ENCODE peak calls at places on chromosomes 13 and 19, in eight cellular contexts. One of them, this sample, is unnamed.

GRCh38 chr13:79710376-79710775 is 229.4 kb downstream of the NDFIP2 start:
- DNase-seq in fibroblast of lung: peak
- DNase-seq in GM18507: no peak
- DNase-seq in cardiac muscle cell: peak
- DNase-seq in activated CD4-positive, alpha-beta T cell treated with anti-CD3 and anti-CD28 coated beads for 1 hour: no peak
- DNase-seq in A172: no peak
- DNase-seq in ELF-1: no peak
- DNase-seq in GM03348: peak
- DNase-seq in this sample: no peak

GRCh38 chr19:38661996-38662395 is 14.5 kb downstream of the ACTN4 start:
- DNase-seq in fibroblast of lung: no peak
- DNase-seq in cardiac muscle cell: no peak
- DNase-seq in GM03348: no peak
- DNase-seq in GM18507: no peak
- DNase-seq in ELF-1: peak
- DNase-seq in A172: no peak
- DNase-seq in activated CD4-positive, alpha-beta T cell treated with anti-CD3 and anti-CD28 coated beads for 1 hour: no peak
- DNase-seq in this sample: no peak

GRCh38 chr19:17103177-17103576 is 27.6 kb downstream of the MYO9B start:
- DNase-seq in fibroblast of lung: no peak
- DNase-seq in ELF-1: peak
- DNase-seq in activated CD4-positive, alpha-beta T cell treated with anti-CD3 and anti-CD28 coated beads for 1 hour: no peak
- DNase-seq in A172: peak
- DNase-seq in GM18507: no peak
- DNase-seq in cardiac muscle cell: peak
- DNase-seq in GM03348: peak
- DNase-seq in this sample: no peak

GRCh38 chr19:20259615-20260014 is 92.6 kb downstream of the ZNF486 start:
- DNase-seq in GM18507: no peak
- DNase-seq in cardiac muscle cell: no peak
- DNase-seq in ELF-1: peak
- DNase-seq in A172: no peak
- DNase-seq in activated CD4-positive, alpha-beta T cell treated with anti-CD3 and anti-CD28 coated beads for 1 hour: no peak
- DNase-seq in fibroblast of lung: no peak
- DNase-seq in GM03348: no peak
- DNase-seq in this sample: no peak

GRCh38 chr13:27489456-27489855 is 39.1 kb upstream of the MTIF3 start:
- DNase-seq in ELF-1: no peak
- DNase-seq in GM03348: no peak
- DNase-seq in cardiac muscle cell: no peak
- DNase-seq in fibroblast of lung: no peak
- DNase-seq in activated CD4-positive, alpha-beta T cell treated with anti-CD3 and anti-CD28 coated beads for 1 hour: no peak
- DNase-seq in A172: no peak
- DNase-seq in GM18507: no peak
- DNase-seq in this sample: no peak

GRCh38 chr13:97274782-97275252 is 52.7 kb downstream of the MBNL2 start:
- DNase-seq in fibroblast of lung: peak
- DNase-seq in ELF-1: no peak
- DNase-seq in activated CD4-positive, alpha-beta T cell treated with anti-CD3 and anti-CD28 coated beads for 1 hour: no peak
- DNase-seq in GM18507: no peak
- DNase-seq in GM03348: peak
- DNase-seq in cardiac muscle cell: peak
- DNase-seq in A172: peak
- DNase-seq in this sample: no peak

GRCh38 chr13:26914624-26915023 is 154.0 kb upstream of the GPR12 start:
- DNase-seq in GM18507: no peak
- DNase-seq in GM03348: no peak
- DNase-seq in fibroblast of lung: peak
- DNase-seq in A172: peak
- DNase-seq in activated CD4-positive, alpha-beta T cell treated with anti-CD3 and anti-CD28 coated beads for 1 hour: no peak
- DNase-seq in cardiac muscle cell: peak
- DNase-seq in ELF-1: no peak
- DNase-seq in this sample: peak

GRCh38 chr19:3670258-3670795 is 29.9 kb downstream of the PIP5K1C start:
- DNase-seq in GM18507: no peak
- DNase-seq in A172: peak
- DNase-seq in fibroblast of lung: peak
- DNase-seq in activated CD4-positive, alpha-beta T cell treated with anti-CD3 and anti-CD28 coated beads for 1 hour: no peak
- DNase-seq in cardiac muscle cell: peak
- DNase-seq in GM03348: peak
- DNase-seq in ELF-1: peak
- DNase-seq in this sample: no peak

GRCh38 chr19:5547881-5548280 is 19.9 kb downstream of the TINCR start:
- DNase-seq in GM18507: no peak
- DNase-seq in cardiac muscle cell: peak
- DNase-seq in GM03348: peak
- DNase-seq in activated CD4-positive, alpha-beta T cell treated with anti-CD3 and anti-CD28 coated beads for 1 hour: no peak
- DNase-seq in A172: peak
- DNase-seq in ELF-1: peak
- DNase-seq in fibroblast of lung: no peak
- DNase-seq in this sample: peak

GRCh38 chr19:35859414-35859813 is 2.7 kb downstream of the KIRREL2 start:
- DNase-seq in GM18507: no peak
- DNase-seq in fibroblast of lung: no peak
- DNase-seq in ELF-1: no peak
- DNase-seq in A172: no peak
- DNase-seq in activated CD4-positive, alpha-beta T cell treated with anti-CD3 and anti-CD28 coated beads for 1 hour: no peak
- DNase-seq in cardiac muscle cell: no peak
- DNase-seq in GM03348: no peak
- DNase-seq in this sample: no peak

GRCh38 chr13:97329331-97329730 is 104.6 kb upstream of the RAP2A start:
- DNase-seq in GM18507: no peak
- DNase-seq in GM03348: no peak
- DNase-seq in A172: peak
- DNase-seq in activated CD4-positive, alpha-beta T cell treated with anti-CD3 and anti-CD28 coated beads for 1 hour: no peak
- DNase-seq in ELF-1: no peak
- DNase-seq in cardiac muscle cell: peak
- DNase-seq in fibroblast of lung: peak
- DNase-seq in this sample: no peak

GRCh38 chr13:66927562-66927961 is 302.6 kb downstream of the PCDH9 start:
- DNase-seq in activated CD4-positive, alpha-beta T cell treated with anti-CD3 and anti-CD28 coated beads for 1 hour: no peak
- DNase-seq in GM03348: no peak
- DNase-seq in fibroblast of lung: no peak
- DNase-seq in A172: no peak
- DNase-seq in cardiac muscle cell: no peak
- DNase-seq in GM18507: no peak
- DNase-seq in ELF-1: no peak
- DNase-seq in this sample: no peak

GRCh38 chr19:29259153-29259552 is 46.2 kb upstream of the UQCRFS1 start:
- DNase-seq in GM03348: no peak
- DNase-seq in cardiac muscle cell: no peak
- DNase-seq in fibroblast of lung: no peak
- DNase-seq in GM18507: no peak
- DNase-seq in ELF-1: peak
- DNase-seq in activated CD4-positive, alpha-beta T cell treated with anti-CD3 and anti-CD28 coated beads for 1 hour: no peak
- DNase-seq in A172: no peak
- DNase-seq in this sample: no peak

GRCh38 chr13:112766336-112766735 is 76.5 kb downstream of the ATP11A start:
- DNase-seq in ELF-1: no peak
- DNase-seq in GM03348: no peak
- DNase-seq in fibroblast of lung: no peak
- DNase-seq in activated CD4-positive, alpha-beta T cell treated with anti-CD3 and anti-CD28 coated beads for 1 hour: no peak
- DNase-seq in A172: no peak
- DNase-seq in cardiac muscle cell: no peak
- DNase-seq in GM18507: no peak
- DNase-seq in this sample: no peak

GRCh38 chr13:59951011-59951410 is 212.7 kb downstream of the DIAPH3 start:
- DNase-seq in GM18507: no peak
- DNase-seq in ELF-1: no peak
- DNase-seq in A172: no peak
- DNase-seq in cardiac muscle cell: no peak
- DNase-seq in activated CD4-positive, alpha-beta T cell treated with anti-CD3 and anti-CD28 coated beads for 1 hour: no peak
- DNase-seq in GM03348: no peak
- DNase-seq in fibroblast of lung: no peak
- DNase-seq in this sample: no peak

GRCh38 chr13:73189365-73189764 is 130.6 kb downstream of the KLF5 start:
- DNase-seq in fibroblast of lung: no peak
- DNase-seq in A172: no peak
- DNase-seq in ELF-1: no peak
- DNase-seq in cardiac muscle cell: no peak
- DNase-seq in activated CD4-positive, alpha-beta T cell treated with anti-CD3 and anti-CD28 coated beads for 1 hour: no peak
- DNase-seq in GM03348: no peak
- DNase-seq in GM18507: no peak
- DNase-seq in this sample: no peak

GRCh38 chr19:32022946-32023832 is 322.2 kb upstream of the ZNF507 start:
- DNase-seq in ELF-1: no peak
- DNase-seq in A172: no peak
- DNase-seq in fibroblast of lung: no peak
- DNase-seq in cardiac muscle cell: no peak
- DNase-seq in GM03348: no peak
- DNase-seq in activated CD4-positive, alpha-beta T cell treated with anti-CD3 and anti-CD28 coated beads for 1 hour: no peak
- DNase-seq in GM18507: no peak
- DNase-seq in this sample: no peak

GRCh38 chr13:114081761-114082681 is 50.4 kb downstream of the RASA3 start:
- DNase-seq in ELF-1: peak
- DNase-seq in fibroblast of lung: no peak
- DNase-seq in A172: no peak
- DNase-seq in cardiac muscle cell: no peak
- DNase-seq in GM18507: no peak
- DNase-seq in GM03348: no peak
- DNase-seq in activated CD4-positive, alpha-beta T cell treated with anti-CD3 and anti-CD28 coated beads for 1 hour: no peak
- DNase-seq in this sample: no peak

GRCh38 chr13:106990594-106990993 is 422.7 kb upstream of the ARGLU1 start:
- DNase-seq in fibroblast of lung: peak
- DNase-seq in ELF-1: no peak
- DNase-seq in GM18507: no peak
- DNase-seq in GM03348: no peak
- DNase-seq in activated CD4-positive, alpha-beta T cell treated with anti-CD3 and anti-CD28 coated beads for 1 hour: no peak
- DNase-seq in A172: no peak
- DNase-seq in cardiac muscle cell: no peak
- DNase-seq in this sample: no peak

GRCh38 chr13:74452881-74453280 is 318.7 kb upstream of the KLF12 start:
- DNase-seq in ELF-1: no peak
- DNase-seq in fibroblast of lung: no peak
- DNase-seq in A172: no peak
- DNase-seq in GM18507: no peak
- DNase-seq in cardiac muscle cell: no peak
- DNase-seq in GM03348: no peak
- DNase-seq in activated CD4-positive, alpha-beta T cell treated with anti-CD3 and anti-CD28 coated beads for 1 hour: no peak
- DNase-seq in this sample: no peak

GRCh38 chr19:40503300-40503699 is 36.5 kb downstream of the SPTBN4 start:
- DNase-seq in activated CD4-positive, alpha-beta T cell treated with anti-CD3 and anti-CD28 coated beads for 1 hour: no peak
- DNase-seq in cardiac muscle cell: no peak
- DNase-seq in fibroblast of lung: no peak
- DNase-seq in A172: no peak
- DNase-seq in GM18507: no peak
- DNase-seq in ELF-1: no peak
- DNase-seq in GM03348: no peak
- DNase-seq in this sample: no peak

GRCh38 chr13:93244141-93244917 is 17.7 kb downstream of the GPC6 start:
- DNase-seq in cardiac muscle cell: peak
- DNase-seq in ELF-1: peak
- DNase-seq in activated CD4-positive, alpha-beta T cell treated with anti-CD3 and anti-CD28 coated beads for 1 hour: no peak
- DNase-seq in GM18507: no peak
- DNase-seq in fibroblast of lung: peak
- DNase-seq in GM03348: peak
- DNase-seq in A172: peak
- DNase-seq in this sample: no peak

GRCh38 chr19:36973021-36973843 is 57.1 kb downstream of the ZNF568 start:
- DNase-seq in activated CD4-positive, alpha-beta T cell treated with anti-CD3 and anti-CD28 coated beads for 1 hour: peak
- DNase-seq in GM18507: no peak
- DNase-seq in A172: no peak
- DNase-seq in GM03348: peak
- DNase-seq in cardiac muscle cell: peak
- DNase-seq in fibroblast of lung: peak
- DNase-seq in ELF-1: peak
- DNase-seq in this sample: peak

GRCh38 chr13:113855931-113856715 is 7.8 kb downstream of the GAS6 start:
- DNase-seq in GM18507: no peak
- DNase-seq in ELF-1: peak
- DNase-seq in A172: no peak
- DNase-seq in GM03348: no peak
- DNase-seq in fibroblast of lung: no peak
- DNase-seq in activated CD4-positive, alpha-beta T cell treated with anti-CD3 and anti-CD28 coated beads for 1 hour: no peak
- DNase-seq in cardiac muscle cell: no peak
- DNase-seq in this sample: no peak

GRCh38 chr13:22017226-22017625 is 346.4 kb downstream of the FGF9 start:
- DNase-seq in ELF-1: no peak
- DNase-seq in cardiac muscle cell: no peak
- DNase-seq in fibroblast of lung: no peak
- DNase-seq in activated CD4-positive, alpha-beta T cell treated with anti-CD3 and anti-CD28 coated beads for 1 hour: no peak
- DNase-seq in GM18507: no peak
- DNase-seq in A172: no peak
- DNase-seq in GM03348: no peak
- DNase-seq in this sample: no peak

GRCh38 chr19:49436381-49437017 is 4.8 kb downstream of the SLC17A7 start:
- DNase-seq in fibroblast of lung: no peak
- DNase-seq in cardiac muscle cell: no peak
- DNase-seq in activated CD4-positive, alpha-beta T cell treated with anti-CD3 and anti-CD28 coated beads for 1 hour: no peak
- DNase-seq in A172: no peak
- DNase-seq in GM18507: no peak
- DNase-seq in ELF-1: peak
- DNase-seq in GM03348: no peak
- DNase-seq in this sample: peak

GRCh38 chr19:23075031-23075733 is 41.6 kb upstream of the ZNF730 start:
- DNase-seq in A172: peak
- DNase-seq in activated CD4-positive, alpha-beta T cell treated with anti-CD3 and anti-CD28 coated beads for 1 hour: no peak
- DNase-seq in ELF-1: peak
- DNase-seq in cardiac muscle cell: peak
- DNase-seq in fibroblast of lung: peak
- DNase-seq in GM18507: no peak
- DNase-seq in GM03348: peak
- DNase-seq in this sample: no peak

GRCh38 chr19:1742989-1743696 is 10.2 kb upstream of the ONECUT3 start:
- DNase-seq in GM18507: no peak
- DNase-seq in cardiac muscle cell: no peak
- DNase-seq in activated CD4-positive, alpha-beta T cell treated with anti-CD3 and anti-CD28 coated beads for 1 hour: no peak
- DNase-seq in fibroblast of lung: no peak
- DNase-seq in A172: no peak
- DNase-seq in GM03348: no peak
- DNase-seq in ELF-1: no peak
- DNase-seq in this sample: no peak

GRCh38 chr13:26719356-26719945 is 41.1 kb downstream of the GPR12 start:
- DNase-seq in GM18507: no peak
- DNase-seq in activated CD4-positive, alpha-beta T cell treated with anti-CD3 and anti-CD28 coated beads for 1 hour: no peak
- DNase-seq in cardiac muscle cell: peak
- DNase-seq in GM03348: peak
- DNase-seq in ELF-1: no peak
- DNase-seq in fibroblast of lung: no peak
- DNase-seq in A172: peak
- DNase-seq in this sample: no peak

GRCh38 chr19:37817180-37817911 is 38.0 kb upstream of the ZNF573 start:
- DNase-seq in activated CD4-positive, alpha-beta T cell treated with anti-CD3 and anti-CD28 coated beads for 1 hour: peak
- DNase-seq in A172: no peak
- DNase-seq in ELF-1: no peak
- DNase-seq in GM03348: peak
- DNase-seq in cardiac muscle cell: peak
- DNase-seq in fibroblast of lung: peak
- DNase-seq in GM18507: no peak
- DNase-seq in this sample: peak

GRCh38 chr19:10271543-10272086 is 695 bp downstream of the ICAM1 start:
- DNase-seq in GM18507: no peak
- DNase-seq in GM03348: no peak
- DNase-seq in fibroblast of lung: no peak
- DNase-seq in ELF-1: no peak
- DNase-seq in cardiac muscle cell: peak
- DNase-seq in activated CD4-positive, alpha-beta T cell treated with anti-CD3 and anti-CD28 coated beads for 1 hour: no peak
- DNase-seq in A172: no peak
- DNase-seq in this sample: peak

GRCh38 chr19:35332817-35333216 is 3.8 kb downstream of the CD22 start:
- DNase-seq in GM18507: no peak
- DNase-seq in cardiac muscle cell: no peak
- DNase-seq in activated CD4-positive, alpha-beta T cell treated with anti-CD3 and anti-CD28 coated beads for 1 hour: no peak
- DNase-seq in ELF-1: no peak
- DNase-seq in fibroblast of lung: no peak
- DNase-seq in GM03348: no peak
- DNase-seq in A172: no peak
- DNase-seq in this sample: no peak

GRCh38 chr13:30341815-30342570 is 34.6 kb upstream of the KATNAL1 start:
- DNase-seq in GM18507: no peak
- DNase-seq in A172: peak
- DNase-seq in ELF-1: no peak
- DNase-seq in fibroblast of lung: peak
- DNase-seq in cardiac muscle cell: peak
- DNase-seq in activated CD4-positive, alpha-beta T cell treated with anti-CD3 and anti-CD28 coated beads for 1 hour: no peak
- DNase-seq in GM03348: peak
- DNase-seq in this sample: no peak

GRCh38 chr13:97491452-97491851 is 57.5 kb downstream of the RAP2A start:
- DNase-seq in GM03348: no peak
- DNase-seq in fibroblast of lung: no peak
- DNase-seq in GM18507: no peak
- DNase-seq in A172: no peak
- DNase-seq in activated CD4-positive, alpha-beta T cell treated with anti-CD3 and anti-CD28 coated beads for 1 hour: no peak
- DNase-seq in ELF-1: no peak
- DNase-seq in cardiac muscle cell: no peak
- DNase-seq in this sample: no peak

This sample was measured in T-helper 2 cell.